ENCODE peak calls at places on chromosomes 12 and 14, in five cellular contexts. A is effector memory CD4-positive, alpha-beta T cell; K is astrocyte of the hippocampus; N is activated T-helper 1 cell treated with anti-CD3 and anti-CD28 coated beads, Interleukin-2, amount 50 U/mL, for 16 hours; I is amniotic epithelial cell. X is an unnamed sample.

GRCh38 chr12:94049718-94050117 is 98.7 kb upstream of the PLXNC1 start:
- DNase-seq in A (no peak), K (no peak), N (no peak), I (no peak), X (no peak)

GRCh38 chr14:24673059-24673458 is 39.1 kb upstream of the GZMB start:
- DNase-seq in A (no peak), K (no peak), N (no peak), I (no peak), X (no peak)

GRCh38 chr12:12467222-12467621 is 95.4 kb downstream of the DUSP16 start:
- DNase-seq in A (peak; percentile 29), K (no peak), N (no peak), I (no peak), X (no peak)

GRCh38 chr12:75852143-75852542 is 179.4 kb downstream of the PHLDA1 start:
- DNase-seq in A (no peak), K (peak; percentile 54), N (no peak), I (no peak), X (no peak)

GRCh38 chr14:69648480-69649414 is 37.4 kb downstream of the SUSD6 start:
- DNase-seq in A (no peak), K (peak; percentile 49), N (no peak), I (peak; percentile 70), X (no peak)

GRCh38 chr14:81453166-81453766 is 53.1 kb upstream of the STON2 start:
- DNase-seq in A (no peak), K (peak; percentile 77), N (no peak), I (peak; percentile 42), X (no peak)

GRCh38 chr14:76842414-76842813 is 16.2 kb downstream of the LRRC74A start:
- DNase-seq in A (no peak), K (no peak), N (no peak), I (no peak), X (no peak)

GRCh38 chr12:30761730-30762129 is 7.0 kb upstream of the CAPRIN2 start:
- DNase-seq in A (no peak), K (no peak), N (no peak), I (no peak), X (no peak)

GRCh38 chr14:93984070-93984469 is 7.7 kb upstream of the ASB2 start:
- DNase-seq in A (no peak), K (peak; percentile 35), N (no peak), I (no peak), X (no peak)

X was measured in breast epithelium.